ENCODE peak calls at places on chromosomes 1 and 21, in eight cellular contexts. U is GM12864, G is GM23338, Z is aorta, Y is left ventricle myocardium inferior, V is endothelial cell of umbilical vein, M is prostate gland, X is fibroblast of the aortic adventitia. A is an unnamed sample.

GRCh38 chr1:14958249-14959215 is 195.0 kb upstream of the TMEM51 start:
- DNase-seq in U (no peak), G (no peak), Z (no peak), Y (no peak), V (no peak), M (no peak), X (no peak), A (no peak)

GRCh38 chr1:26949266-26949925 is 10.9 kb downstream of the KDF1 start:
- DNase-seq in U (no peak), G (no peak), Z (no peak), Y (no peak), V (peak; percentile 26), M (no peak), X (peak; percentile 38), A (no peak)

GRCh38 chr1:90580176-90580575 is 136.9 kb downstream of the BARHL2 start:
- DNase-seq in U (no peak), G (no peak), Z (no peak), Y (no peak), V (no peak), M (peak; percentile 29), X (no peak), A (peak; percentile 66)

GRCh38 chr1:161091796-161092507 is 2.6 kb upstream of the NECTIN4 start:
- DNase-seq in U (no peak), G (no peak), Z (no peak), Y (no peak), V (no peak), M (no peak), X (no peak), A (no peak)

GRCh38 chr1:104795931-104796330 is 1046.2 kb downstream of the AMY1C start:
- DNase-seq in U (no peak), G (no peak), Z (no peak), Y (no peak), V (no peak), M (no peak), X (no peak), A (no peak)

GRCh38 chr1:47705517-47706130 is 267.8 kb downstream of the FOXD2 start:
- DNase-seq in U (no peak), G (no peak), Z (peak; percentile 23), Y (no peak), V (no peak), M (no peak), X (peak; percentile 19), A (no peak)

GRCh38 chr1:15937146-15937545 is 38.8 kb downstream of the ZBTB17 start:
- DNase-seq in U (no peak), G (no peak), Z (no peak), Y (no peak), V (no peak), M (no peak), X (no peak), A (peak; percentile 31)

GRCh38 chr1:100955322-100955721 is 59.4 kb downstream of the SLC30A7 start:
- DNase-seq in U (no peak), G (no peak), Z (no peak), Y (no peak), V (peak; percentile 84), M (no peak), X (peak; percentile 93), A (no peak)

GRCh38 chr1:42221952-42222606 is 57.5 kb upstream of the GUCA2A start:
- DNase-seq in U (no peak), G (no peak), Z (no peak), Y (no peak), V (peak; percentile 24), M (no peak), X (peak; percentile 84), A (no peak)

GRCh38 chr1:56188216-56188615 is 391.1 kb downstream of the PLPP3 start:
- DNase-seq in U (no peak), G (no peak), Z (no peak), Y (no peak), V (no peak), M (no peak), X (peak; percentile 65), A (no peak)

GRCh38 chr1:152645146-152645545 is 18.0 kb upstream of the LCE2D start:
- DNase-seq in U (no peak), G (no peak), Z (no peak), Y (no peak), V (no peak), M (no peak), X (no peak), A (no peak)

GRCh38 chr1:231519166-231519565 is 9.3 kb upstream of the TSNAX start:
- DNase-seq in U (no peak), G (no peak), Z (no peak), Y (no peak), V (no peak), M (no peak), X (peak; percentile 12), A (no peak)

GRCh38 chr1:184298321-184299052 is 88.3 kb upstream of the C1orf21 start:
- DNase-seq in U (no peak), G (peak; percentile 23), Z (no peak), Y (no peak), V (peak; percentile 17), M (no peak), X (no peak), A (no peak)

GRCh38 chr1:153343040-153343681 is 5.5 kb downstream of the PGLYRP4 start:
- DNase-seq in U (no peak), G (no peak), Z (no peak), Y (no peak), V (no peak), M (no peak), X (no peak), A (no peak)

GRCh38 chr1:224203243-224204016 is 20.4 kb downstream of the DEGS1 start:
- DNase-seq in U (no peak), G (peak; percentile 77), Z (no peak), Y (peak; percentile 40), V (no peak), M (no peak), X (peak; percentile 67), A (peak; percentile 43)

GRCh38 chr1:238499036-238499435 is 608.3 kb upstream of the ZP4 start:
- DNase-seq in U (no peak), G (no peak), Z (no peak), Y (no peak), V (no peak), M (no peak), X (no peak), A (no peak)

GRCh38 chr1:245679796-245680195 is 525.0 kb downstream of the KIF26B start:
- DNase-seq in U (no peak), G (no peak), Z (no peak), Y (no peak), V (no peak), M (no peak), X (no peak), A (no peak)

GRCh38 chr1:2073382-2074230 is 23.4 kb downstream of the PRKCZ start:
- DNase-seq in U (no peak), G (no peak), Z (no peak), Y (no peak), V (no peak), M (no peak), X (peak; percentile 64), A (no peak)
- H3K4me3 ChIP-seq in U (no peak overlapping the region), G (no peak overlapping the region), Z (no peak overlapping the region), Y (peak overlapping the region; percentile 27), V (no peak overlapping the region), M (no peak overlapping the region), X (peak overlapping the region; percentile 63), A (no peak overlapping the region)

DNA sequence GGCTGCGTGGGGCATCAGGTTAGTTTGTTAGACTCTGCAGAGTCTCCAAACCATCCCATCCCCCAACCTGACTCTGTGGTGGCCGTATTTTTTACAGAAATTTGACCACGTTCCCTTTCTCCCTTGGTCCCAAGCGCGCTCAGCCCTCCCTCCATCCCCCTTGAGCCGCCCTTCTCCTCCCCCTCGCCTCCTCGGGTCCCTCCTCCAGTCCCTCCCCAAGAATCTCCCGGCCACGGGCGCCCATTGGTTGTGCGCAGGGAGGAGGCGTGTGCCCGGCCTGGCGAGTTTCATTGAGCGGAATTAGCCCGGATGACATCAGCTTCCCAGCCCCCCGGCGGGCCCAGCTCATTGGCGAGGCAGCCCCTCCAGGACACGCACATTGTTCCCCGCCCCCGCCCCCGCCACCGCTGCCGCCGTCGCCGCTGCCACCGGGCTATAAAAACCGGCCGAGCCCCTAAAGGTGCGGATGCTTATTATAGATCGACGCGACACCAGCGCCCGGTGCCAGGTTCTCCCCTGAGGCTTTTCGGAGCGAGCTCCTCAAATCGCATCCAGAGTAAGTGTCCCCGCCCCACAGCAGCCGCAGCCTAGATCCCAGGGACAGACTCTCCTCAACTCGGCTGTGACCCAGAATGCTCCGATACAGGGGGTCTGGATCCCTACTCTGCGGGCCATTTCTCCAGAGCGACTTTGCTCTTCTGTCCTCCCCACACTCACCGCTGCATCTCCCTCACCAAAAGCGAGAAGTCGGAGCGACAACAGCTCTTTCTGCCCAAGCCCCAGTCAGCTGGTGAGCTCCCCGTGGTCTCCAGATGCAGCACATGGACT is at the start of gene OLIG2:
- DNase-seq in U (no peak), G (peak; percentile 98), Z (no peak), Y (no peak), V (peak; percentile 20), M (no peak), X (no peak), A (no peak)
- H3K4me3 ChIP-seq in U (no peak within 1 kb of the TSS), G (peak within 1 kb of the TSS; percentile 64), Z (no peak within 1 kb of the TSS), Y (peak within 1 kb of the TSS; percentile 25), V (no peak within 1 kb of the TSS), M (no peak within 1 kb of the TSS), X (no peak within 1 kb of the TSS), A (no peak within 1 kb of the TSS)

GRCh38 chr1:8418301-8418700 is 100.4 kb downstream of the SLC45A1 start:
- DNase-seq in U (no peak), G (no peak), Z (no peak), Y (no peak), V (no peak), M (no peak), X (no peak), A (no peak)

GRCh38 chr1:8419172-8419571 is 101.3 kb downstream of the SLC45A1 start:
- DNase-seq in U (no peak), G (no peak), Z (no peak), Y (no peak), V (no peak), M (no peak), X (peak; percentile 58), A (no peak)

GRCh38 chr1:8421721-8422120 is 103.8 kb downstream of the SLC45A1 start:
- DNase-seq in U (no peak), G (no peak), Z (no peak), Y (no peak), V (no peak), M (no peak), X (peak; percentile 48), A (peak; percentile 35)

GRCh38 chr1:8419861-8420260 is 101.9 kb downstream of the SLC45A1 start:
- DNase-seq in U (no peak), G (no peak), Z (no peak), Y (no peak), V (no peak), M (no peak), X (no peak), A (peak; percentile 48)

DNA sequence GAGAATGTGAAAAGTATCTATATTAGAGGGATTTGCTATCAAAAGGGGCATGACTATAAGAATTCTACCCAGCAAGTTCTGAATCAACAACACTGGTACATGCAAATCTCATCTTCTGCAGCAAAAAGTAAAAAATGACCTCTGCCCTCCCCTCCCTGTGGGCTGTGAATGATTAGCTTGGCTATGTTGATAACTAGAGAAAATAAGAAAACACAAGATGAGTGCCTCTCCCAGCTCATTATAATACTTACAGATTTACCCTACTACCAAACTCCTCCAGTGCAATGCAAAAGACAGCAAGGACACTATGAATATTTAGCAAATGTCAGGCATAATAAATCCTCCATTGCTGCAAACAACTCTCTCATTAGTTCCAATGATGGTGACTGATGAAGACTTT is 102.4 kb downstream of the SLC45A1 start:
- DNase-seq in U (no peak), G (no peak), Z (no peak), Y (no peak), V (no peak), M (no peak), X (no peak), A (peak; percentile 85)
- H3K4me3 ChIP-seq in U (no peak overlapping the region), G (peak overlapping the region; percentile 12), Z (peak overlapping the region; percentile 38), Y (peak overlapping the region; percentile 84), V (no peak overlapping the region), M (peak overlapping the region; percentile 79), X (peak overlapping the region; percentile 88), A (no peak overlapping the region)

GRCh38 chr1:53735681-53736080 is 3.3 kb downstream of the GLIS1 start:
- DNase-seq in U (no peak), G (no peak), Z (no peak), Y (no peak), V (no peak), M (no peak), X (no peak), A (no peak)
- H3K4me3 ChIP-seq in U (no peak overlapping the region), G (no peak overlapping the region), Z (no peak overlapping the region), Y (no peak overlapping the region), V (no peak overlapping the region), M (no peak overlapping the region), X (no peak overlapping the region), A (no peak overlapping the region)